ENCODE peak calls at places on chromosomes 11 and 22, in eight cellular contexts. O is H1, U is stomach, D is sigmoid colon, R is ovary, Z is transverse colon, W is upper lobe of left lung, J is A549. V is an unnamed sample.

GRCh38 chr11:117434481-117434880 is 106.8 kb downstream of the CEP164 start:
- DNase-seq in U (no peak), R (no peak), O (no peak), J (no peak), W (no peak), Z (no peak), D (no peak), V (no peak)

GRCh38 chr11:117936973-117937372 is 7.8 kb upstream of the TMPRSS13 start:
- DNase-seq in U (no peak), W (no peak), D (no peak), Z (no peak), J (no peak), R (no peak), O (no peak), V (no peak)

GRCh38 chr11:74783241-74783871 is 34.7 kb downstream of the RNF169 start:
- DNase-seq in O (no peak), U (no peak), D (no peak), J (peak), Z (no peak), R (no peak), W (no peak), V (no peak)

GRCh38 chr11:133343951-133344350 is 188.3 kb downstream of the OPCML start:
- DNase-seq in U (no peak), J (no peak), O (no peak), Z (no peak), D (no peak), W (no peak), R (no peak), V (no peak)

GRCh38 chr11:75872887-75873416 is 57.9 kb downstream of the UVRAG start:
- DNase-seq in Z (no peak), J (no peak), D (no peak), O (no peak), R (no peak), U (no peak), W (no peak), V (no peak)

GRCh38 chr22:46053563-46054090 is 76.7 kb upstream of the WNT7B start:
- DNase-seq in W (peak), R (peak), J (no peak), U (peak), O (no peak), Z (peak), D (peak), V (no peak)

GRCh38 chr11:36345084-36345511 is 49.0 kb downstream of the PRR5L start:
- DNase-seq in Z (peak), U (no peak), O (no peak), W (no peak), D (no peak), J (no peak), R (no peak), V (peak)

GRCh38 chr11:1300569-1301187 is 8.8 kb downstream of the TOLLIP start:
- DNase-seq in D (no peak), R (peak), Z (no peak), U (peak), J (no peak), O (peak), W (peak), V (no peak)

GRCh38 chr11:74116719-74117118 is 54.1 kb downstream of the C2CD3 start:
- DNase-seq in O (no peak), Z (no peak), W (no peak), D (no peak), J (no peak), U (no peak), R (no peak), V (no peak)

GRCh38 chr11:78008174-78008573 is 13.7 kb upstream of the INTS4 start:
- DNase-seq in J (no peak), O (no peak), D (no peak), U (no peak), W (no peak), Z (no peak), R (no peak), V (no peak)

GRCh38 chr11:102914238-102915043 is 39.7 kb upstream of the MMP12 start:
- DNase-seq in O (peak), J (peak), W (no peak), U (no peak), Z (peak), D (peak), R (no peak), V (no peak)

GRCh38 chr11:71200761-71201160 is 51.6 kb downstream of the SHANK2 start:
- DNase-seq in D (no peak), J (no peak), W (no peak), O (no peak), U (no peak), Z (no peak), R (no peak), V (no peak)

GRCh38 chr11:119376197-119376847 is 5.2 kb downstream of the USP2 start:
- DNase-seq in U (peak), Z (no peak), J (no peak), W (peak), O (no peak), D (peak), R (no peak), V (no peak)

DNA sequence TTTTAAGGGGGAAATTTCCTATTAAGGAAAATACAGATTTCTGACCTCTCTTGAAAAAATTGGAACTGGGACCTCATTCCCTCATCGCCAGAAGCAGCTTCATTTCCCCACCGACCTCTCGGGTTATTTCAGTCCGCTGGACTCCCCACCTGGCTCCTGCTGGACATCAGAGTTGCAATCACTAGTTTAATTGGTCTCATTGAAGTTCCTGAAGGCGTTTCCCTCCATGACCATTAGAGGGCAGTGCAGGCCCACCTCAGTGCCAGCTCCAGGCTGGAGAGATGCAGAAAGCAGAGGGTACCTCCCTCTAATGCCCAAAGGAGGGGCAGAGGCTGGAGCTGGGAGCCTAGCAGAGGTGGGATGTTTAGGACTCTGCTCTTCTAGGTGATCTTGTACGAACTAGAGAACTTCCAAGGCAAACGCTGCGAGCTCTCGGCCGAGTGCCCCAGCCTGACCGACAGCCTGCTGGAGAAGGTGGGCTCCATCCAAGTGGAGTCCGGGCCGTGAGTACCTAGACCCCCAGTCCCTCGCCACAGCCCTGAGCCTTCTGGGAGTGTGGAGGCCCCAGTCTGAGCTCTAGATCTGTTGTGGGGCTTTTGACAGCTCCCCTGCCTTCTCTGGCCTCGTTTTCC is 2.7 kb downstream of the CRYBB3 start:
- DNase-seq in J (peak), W (no peak), Z (peak), R (peak), O (peak), D (no peak), U (peak), V (no peak)
- TF ChIP-seq EP300 in J (no peak), W (no peak), Z (no peak), R (no peak), O (no peak), D (no peak), U (no peak), V (no peak)

GRCh38 chr11:112318661-112319060 is 58.0 kb upstream of the PLET1 start:
- DNase-seq in U (no peak), O (no peak), W (no peak), J (no peak), R (no peak), D (no peak), Z (no peak), V (no peak)
- TF ChIP-seq EP300 in U (no peak), O (no peak), W (no peak), J (no peak), R (no peak), D (no peak), Z (no peak), V (no peak)

GRCh38 chr11:46353706-46354105 is 6.4 kb downstream of the DGKZ start:
- DNase-seq in D (no peak), W (peak), J (no peak), R (no peak), Z (no peak), U (no peak), O (no peak), V (no peak)

GRCh38 chr11:46359936-46360335 is 12.7 kb downstream of the DGKZ start:
- DNase-seq in D (no peak), Z (no peak), J (no peak), W (no peak), O (no peak), R (no peak), U (no peak), V (no peak)

GRCh38 chr11:46360878-46361277 is 13.6 kb downstream of the DGKZ start:
- DNase-seq in J (no peak), O (no peak), D (no peak), Z (no peak), W (no peak), R (no peak), U (no peak), V (no peak)

GRCh38 chr11:46357483-46357936 is 10.2 kb downstream of the DGKZ start:
- DNase-seq in U (peak), O (no peak), Z (peak), W (no peak), D (no peak), R (no peak), J (no peak), V (no peak)

GRCh38 chr11:46356911-46357482 is 9.7 kb downstream of the DGKZ start:
- DNase-seq in D (no peak), Z (no peak), O (no peak), R (no peak), U (no peak), J (no peak), W (no peak), V (no peak)
- TF ChIP-seq EP300 in D (no peak), Z (no peak), O (no peak), R (no peak), U (no peak), J (no peak), W (no peak), V (no peak)

GRCh38 chr22:30433773-30434172 is 8.2 kb downstream of the MTFP1 start:
- DNase-seq in J (no peak), Z (no peak), R (no peak), U (no peak), W (no peak), O (no peak), D (no peak), V (no peak)

GRCh38 chr22:30434775-30435315 is 9.3 kb downstream of the MTFP1 start:
- DNase-seq in W (no peak), U (no peak), R (no peak), Z (no peak), J (no peak), D (no peak), O (no peak), V (no peak)

GRCh38 chr22:30433227-30433626 is 7.7 kb downstream of the MTFP1 start:
- DNase-seq in W (no peak), R (no peak), D (no peak), Z (no peak), O (no peak), J (no peak), U (no peak), V (no peak)

GRCh38 chr22:30436196-30436595 is 10.6 kb downstream of the MTFP1 start:
- DNase-seq in Z (no peak), D (no peak), J (no peak), R (no peak), W (no peak), U (no peak), O (no peak), V (no peak)

GRCh38 chr22:30435674-30436126 is 10.1 kb downstream of the MTFP1 start:
- DNase-seq in J (no peak), Z (peak), R (no peak), W (no peak), D (no peak), U (peak), O (no peak), V (no peak)
- TF ChIP-seq EP300 in J (no peak), Z (no peak), R (no peak), W (no peak), D (no peak), U (no peak), O (no peak), V (no peak)

GRCh38 chr22:36381513-36382079 is 6.2 kb downstream of the MYH9 start:
- DNase-seq in R (no peak), D (no peak), W (no peak), Z (no peak), O (no peak), J (no peak), U (no peak), V (no peak)

GRCh38 chr22:36385491-36386350 is 2.0 kb downstream of the MYH9 start:
- DNase-seq in O (no peak), D (peak), R (no peak), J (peak), W (no peak), Z (peak), U (peak), V (no peak)

GRCh38 chr22:36386351-36386899 is 1.3 kb downstream of the MYH9 start:
- DNase-seq in J (peak), W (peak), D (no peak), Z (peak), U (no peak), O (no peak), R (no peak), V (no peak)

GRCh38 chr22:36384766-36385400 is 2.9 kb downstream of the MYH9 start:
- DNase-seq in Z (no peak), J (no peak), U (no peak), R (no peak), W (no peak), O (no peak), D (no peak), V (no peak)

GRCh38 chr22:36383110-36383581 is 4.6 kb downstream of the MYH9 start:
- DNase-seq in O (no peak), Z (peak), J (no peak), U (peak), D (no peak), R (no peak), W (no peak), V (no peak)
- TF ChIP-seq EP300 in O (no peak), Z (no peak), J (no peak), U (no peak), D (no peak), R (no peak), W (no peak), V (no peak)

DNA sequence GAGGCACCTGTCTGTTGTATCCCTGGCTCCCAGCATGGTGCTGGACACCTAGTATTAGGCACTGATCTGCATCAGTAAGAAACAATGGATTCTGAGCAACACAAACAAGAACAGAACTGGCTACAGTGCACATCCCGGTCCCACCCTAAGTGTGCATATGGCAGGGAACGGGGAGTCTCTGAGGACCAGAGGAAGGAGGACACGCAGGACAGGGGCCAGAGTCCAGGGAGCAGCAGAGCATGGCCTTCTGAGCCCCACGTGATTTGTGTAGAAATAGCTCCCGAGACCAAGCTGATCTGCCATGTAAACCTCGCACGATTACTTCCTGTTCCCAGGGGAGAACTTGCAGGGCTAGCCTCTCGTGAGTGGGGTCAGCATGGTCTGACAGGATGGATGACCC is 12.7 kb upstream of the SNX32 start:
- DNase-seq in U (no peak), R (no peak), D (no peak), J (no peak), O (no peak), Z (peak), W (no peak), V (no peak)
- TF ChIP-seq EP300 in U (no peak), R (no peak), D (no peak), J (no peak), O (no peak), Z (no peak), W (no peak), V (no peak)

GRCh38 chr22:41681616-41682015 is 7.1 kb downstream of the SNU13 start:
- DNase-seq in W (no peak), D (peak), R (no peak), U (no peak), Z (no peak), J (no peak), O (no peak), V (no peak)
- TF ChIP-seq EP300 in W (no peak), D (no peak), R (no peak), U (no peak), Z (no peak), J (no peak), O (no peak), V (no peak)

GRCh38 chr11:65315204-65315865 is 669 bp downstream of the CDC42EP2 start:
- DNase-seq in U (peak), W (peak), Z (peak), R (peak), O (peak), J (peak), D (peak), V (peak)
- TF ChIP-seq EP300 in U (no peak), W (no peak), Z (no peak), R (no peak), O (no peak), J (no peak), D (no peak), V (no peak)

GRCh38 chr22:49849161-49850020 is 4.3 kb upstream of the ZBED4 start:
- DNase-seq in J (no peak), W (peak), Z (no peak), U (no peak), R (no peak), D (no peak), O (no peak), V (no peak)

GRCh38 chr22:49847751-49848689 is 5.6 kb upstream of the ZBED4 start:
- DNase-seq in D (no peak), U (no peak), Z (peak), O (peak), J (no peak), W (peak), R (no peak), V (no peak)

GRCh38 chr22:49848690-49849160 is 4.9 kb upstream of the ZBED4 start:
- DNase-seq in D (no peak), O (no peak), J (no peak), R (no peak), W (peak), Z (no peak), U (no peak), V (no peak)

GRCh38 chr22:49845666-49846459 is 7.8 kb upstream of the ZBED4 start:
- DNase-seq in Z (no peak), O (no peak), W (no peak), R (no peak), U (no peak), J (no peak), D (no peak), V (no peak)

DNA sequence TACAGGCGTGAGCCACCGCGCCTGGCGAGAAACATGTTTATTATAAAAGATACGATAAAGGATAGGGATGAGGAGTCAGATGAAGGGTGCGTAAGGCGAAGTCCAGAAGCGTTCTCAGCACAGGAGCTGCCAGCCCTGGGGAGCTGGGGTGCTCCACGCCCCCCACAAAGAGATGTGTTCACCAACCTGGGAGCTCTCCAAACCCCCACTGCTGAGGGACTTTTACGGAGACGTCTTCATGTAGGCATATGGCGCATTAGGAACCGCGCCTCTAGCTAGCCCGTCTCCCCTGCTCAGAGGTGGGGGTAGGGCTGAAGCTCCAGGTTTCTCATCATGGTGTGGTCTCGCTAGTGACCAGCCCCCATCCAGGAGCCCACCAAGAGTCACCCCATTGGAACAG is 8.4 kb upstream of the ZBED4 start:
- DNase-seq in Z (no peak), W (no peak), U (no peak), D (no peak), O (no peak), J (no peak), R (no peak), V (no peak)
- TF ChIP-seq EP300 in Z (no peak), W (no peak), U (no peak), D (no peak), O (no peak), J (no peak), R (no peak), V (no peak)

DNA sequence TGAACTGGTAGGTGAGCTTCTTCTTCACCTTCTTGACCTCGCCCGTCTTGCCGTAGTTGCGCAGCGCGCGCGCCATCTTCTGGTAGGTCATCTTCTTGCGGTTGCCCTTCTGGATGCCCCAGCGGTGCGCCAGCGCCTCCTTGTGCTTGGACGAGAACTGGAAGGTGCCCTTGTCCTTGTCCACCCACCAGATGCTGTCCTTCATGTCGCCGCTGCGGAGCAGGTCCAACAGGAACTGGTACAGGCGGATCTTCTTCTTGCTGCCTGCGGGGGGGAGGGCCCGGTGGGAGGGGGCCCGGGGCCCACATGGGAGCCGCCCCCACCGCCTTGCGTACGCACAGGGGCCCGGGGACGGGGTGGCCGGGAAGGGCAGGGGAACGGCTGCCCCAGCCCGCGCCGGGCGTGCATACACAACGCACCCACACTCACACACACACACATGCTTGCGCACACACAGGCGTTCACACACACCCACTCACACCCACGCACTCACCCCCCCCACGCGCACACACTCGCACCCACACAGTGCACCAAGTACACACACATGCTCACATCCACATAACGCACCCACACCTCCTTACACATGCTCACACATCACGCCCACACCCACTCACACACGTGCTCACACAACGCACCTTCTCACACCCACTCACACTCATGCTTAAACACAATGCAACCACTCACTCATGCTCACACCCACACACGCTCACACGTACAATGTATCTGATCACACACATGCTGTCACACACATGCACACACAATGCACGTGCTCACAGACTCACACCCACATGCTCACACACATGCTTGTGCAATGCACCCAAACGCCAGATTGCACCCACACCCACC is 3.0 kb upstream of the MYBPC3 start:
- DNase-seq in J (peak), Z (peak), R (peak), U (peak), O (peak), W (peak), D (peak), V (peak)
- TF ChIP-seq EP300 in J (no peak), Z (no peak), R (no peak), U (no peak), O (no peak), W (no peak), D (no peak), V (no peak)